ENCODE peak calls at places on chromosomes 3 and 15, in ten cellular contexts. E, I, V, R, M, K, T, J, X and G are unnamed samples.

GRCh38 chr15:47715856-47716445 is 1.4 kb upstream of the SEMA6D start:
- DNase-seq in E (no peak), I (no peak), V (no peak), R (peak), M (no peak), K (no peak), T (no peak), J (no peak), X (no peak), G (peak)

GRCh38 chr3:126676919-126677705 is 22.2 kb upstream of the TXNRD3 start:
- DNase-seq in E (no peak), I (no peak), V (no peak), R (no peak), M (peak), K (peak), T (no peak), J (no peak), X (no peak), G (peak)

GRCh38 chr3:53375019-53375418 is 27.7 kb upstream of the DCP1A start:
- DNase-seq in E (peak), I (peak), V (peak), R (peak), M (peak), K (no peak), T (peak), J (peak), X (peak), G (peak)

GRCh38 chr15:57044961-57045360 is 126.5 kb downstream of the TCF12 start:
- DNase-seq in E (no peak), I (no peak), V (no peak), R (no peak), M (no peak), K (no peak), T (no peak), J (no peak), X (no peak), G (no peak)

GRCh38 chr15:79004336-79004735 is 59.5 kb upstream of the CTSH start:
- DNase-seq in E (peak), I (peak), V (peak), R (peak), M (peak), K (no peak), T (peak), J (peak), X (no peak), G (peak)

GRCh38 chr3:23877324-23877980 is 39.3 kb downstream of the NKIRAS1 start:
- DNase-seq in E (peak), I (no peak), V (peak), R (no peak), M (peak), K (no peak), T (no peak), J (no peak), X (no peak), G (peak)

GRCh38 chr3:3196148-3196861 is 16.8 kb upstream of the CRBN start:
- DNase-seq in E (peak), I (no peak), V (peak), R (peak), M (no peak), K (no peak), T (peak), J (no peak), X (no peak), G (no peak)

GRCh38 chr3:48446425-48447193 is at the start of gene ATRIP:
- DNase-seq in E (peak), I (peak), V (peak), R (peak), M (peak), K (no peak), T (peak), J (peak), X (peak), G (peak)

GRCh38 chr3:87856126-87856525 is 202.7 kb downstream of the CGGBP1 start:
- DNase-seq in E (no peak), I (no peak), V (no peak), R (no peak), M (peak), K (no peak), T (no peak), J (no peak), X (no peak), G (no peak)

GRCh38 chr3:53044371-53045106 is 1.3 kb downstream of the SFMBT1 start:
- DNase-seq in E (peak), I (no peak), V (peak), R (peak), M (peak), K (no peak), T (no peak), J (peak), X (peak), G (peak)

GRCh38 chr3:192514754-192515660 is 212.3 kb downstream of the FGF12 start:
- DNase-seq in E (no peak), I (peak), V (no peak), R (peak), M (no peak), K (no peak), T (peak), J (peak), X (no peak), G (peak)

GRCh38 chr3:25433868-25434267 is 5.8 kb downstream of the RARB start:
- DNase-seq in E (no peak), I (no peak), V (no peak), R (peak), M (no peak), K (no peak), T (no peak), J (no peak), X (no peak), G (no peak)

GRCh38 chr15:69939513-69940440 is 157.9 kb downstream of the TLE3 start:
- DNase-seq in E (no peak), I (no peak), V (no peak), R (peak), M (no peak), K (peak), T (peak), J (no peak), X (no peak), G (no peak)